ENCODE peak calls at places on chromosomes 13 and 19, in four cellular contexts. F is right lobe of liver, J is ovary, T is H9. Y is an unnamed sample. For H3K4me1, the result is how much of the 10 kb centered on the place peaks cover.

GRCh38 chr19:52602931-52603330 is 32.8 kb downstream of the ZNF701 start:
- DNase-seq in T (no peak), J (no peak), F (no peak), Y (no peak)

GRCh38 chr19:5967994-5968430 is 9.9 kb downstream of the RANBP3 start:
- DNase-seq in J (peak), F (no peak), T (peak), Y (no peak)

GRCh38 chr19:40257096-40257517 is 28.0 kb downstream of the AKT2 start:
- DNase-seq in J (no peak), T (no peak), F (peak), Y (peak)

GRCh38 chr13:112434937-112435523 is 58.9 kb downstream of the SPACA7 start:
- DNase-seq in T (no peak), J (no peak), F (no peak), Y (no peak)

GRCh38 chr19:16496613-16496983 is 404 bp downstream of the C19orf44 start:
- DNase-seq in J (peak), T (no peak), F (no peak), Y (no peak)

GRCh38 chr19:53088091-53088490 is 15.1 kb downstream of the ZNF160 start:
- DNase-seq in T (no peak), J (no peak), F (no peak), Y (no peak)

GRCh38 chr19:31956771-31957170 is 388.6 kb upstream of the ZNF507 start:
- DNase-seq in F (no peak), T (no peak), J (no peak), Y (no peak)

GRCh38 chr13:84843368-84843767 is 955.9 kb downstream of the SLITRK6 start:
- DNase-seq in T (no peak), F (no peak), J (no peak), Y (no peak)

GRCh38 chr13:88153353-88153752 is 482.2 kb downstream of the SLITRK5 start:
- DNase-seq in J (no peak), F (no peak), T (no peak), Y (no peak)

DNA sequence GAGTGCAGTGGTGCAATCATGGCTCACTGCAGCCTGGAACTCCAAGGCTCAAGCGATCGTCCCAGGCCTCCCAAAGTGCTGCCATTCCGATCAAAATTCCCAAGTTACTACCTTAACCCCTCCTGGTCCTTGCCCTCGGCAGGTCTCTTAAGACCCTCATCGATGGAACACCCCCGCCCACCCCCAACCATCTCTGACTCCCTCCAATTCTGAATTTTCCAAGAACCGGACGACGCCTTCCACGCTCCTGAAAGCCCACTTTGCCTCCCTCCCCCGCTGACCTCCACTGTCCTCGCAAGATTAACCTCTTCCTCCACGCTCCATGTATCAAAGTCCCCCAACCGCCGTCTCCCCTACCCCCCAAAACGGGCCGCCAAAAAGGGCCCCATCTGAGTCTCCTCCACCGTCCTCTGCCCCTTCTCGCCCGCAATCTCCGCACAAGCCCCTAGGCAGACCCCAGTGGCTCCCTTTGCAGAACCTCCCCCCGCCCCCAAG is 539 bp downstream of the DAPK3 start:
- DNase-seq in T (no peak), F (no peak), J (no peak), Y (no peak)
- H3K4me1 ChIP-seq in T (under half), F (under half), J (under half), Y (under half)

DNA sequence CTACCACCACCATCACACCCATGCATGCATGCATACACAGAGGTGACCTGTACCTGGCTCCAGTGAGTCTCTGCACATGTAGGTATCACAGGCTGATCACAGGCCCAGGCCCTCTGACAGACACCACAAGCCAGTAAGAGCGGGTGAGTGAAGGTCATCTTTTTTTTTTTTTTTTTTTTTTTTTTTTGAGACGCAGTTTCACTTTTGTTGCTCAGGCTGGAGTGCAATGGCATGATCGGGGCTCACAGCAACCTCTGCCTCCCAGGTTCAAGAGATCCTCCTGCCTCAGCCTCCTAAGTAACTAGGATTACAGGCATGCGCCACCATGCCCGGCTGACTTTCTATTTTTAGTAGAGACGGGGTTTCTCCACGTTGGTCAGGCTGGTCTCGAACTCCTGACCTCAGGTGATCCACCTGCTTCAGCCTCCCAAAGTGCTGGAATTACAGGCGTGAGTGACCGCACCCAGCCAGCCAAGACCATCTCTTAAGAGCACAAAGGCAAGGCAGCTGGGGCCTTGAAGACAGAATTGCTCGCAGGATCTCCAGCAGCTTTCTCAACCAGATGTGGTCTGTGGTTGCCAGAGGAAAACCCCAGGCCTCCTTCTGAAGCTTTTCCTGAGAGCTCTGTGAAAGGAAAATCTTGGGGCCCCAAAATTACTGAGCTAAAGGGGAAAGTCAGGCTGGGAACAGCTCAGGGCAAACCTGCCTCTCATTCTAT is 3.2 kb upstream of the NKG7 start:
- DNase-seq in J (no peak), F (peak), T (no peak), Y (no peak)
- H3K4me1 ChIP-seq in J (under half), F (under half), T (under half), Y (under half)

GRCh38 chr19:8453616-8454015 is 8.8 kb downstream of the HNRNPM start:
- DNase-seq in F (no peak), T (no peak), J (no peak), Y (no peak)

GRCh38 chr19:8451885-8452284 is 7.1 kb downstream of the HNRNPM start:
- DNase-seq in F (no peak), T (no peak), J (no peak), Y (no peak)

GRCh38 chr19:8454218-8454617 is 9.4 kb downstream of the HNRNPM start:
- DNase-seq in F (no peak), J (no peak), T (no peak), Y (no peak)

GRCh38 chr19:8451377-8451776 is 6.6 kb downstream of the HNRNPM start:
- DNase-seq in T (no peak), F (no peak), J (no peak), Y (no peak)

DNA sequence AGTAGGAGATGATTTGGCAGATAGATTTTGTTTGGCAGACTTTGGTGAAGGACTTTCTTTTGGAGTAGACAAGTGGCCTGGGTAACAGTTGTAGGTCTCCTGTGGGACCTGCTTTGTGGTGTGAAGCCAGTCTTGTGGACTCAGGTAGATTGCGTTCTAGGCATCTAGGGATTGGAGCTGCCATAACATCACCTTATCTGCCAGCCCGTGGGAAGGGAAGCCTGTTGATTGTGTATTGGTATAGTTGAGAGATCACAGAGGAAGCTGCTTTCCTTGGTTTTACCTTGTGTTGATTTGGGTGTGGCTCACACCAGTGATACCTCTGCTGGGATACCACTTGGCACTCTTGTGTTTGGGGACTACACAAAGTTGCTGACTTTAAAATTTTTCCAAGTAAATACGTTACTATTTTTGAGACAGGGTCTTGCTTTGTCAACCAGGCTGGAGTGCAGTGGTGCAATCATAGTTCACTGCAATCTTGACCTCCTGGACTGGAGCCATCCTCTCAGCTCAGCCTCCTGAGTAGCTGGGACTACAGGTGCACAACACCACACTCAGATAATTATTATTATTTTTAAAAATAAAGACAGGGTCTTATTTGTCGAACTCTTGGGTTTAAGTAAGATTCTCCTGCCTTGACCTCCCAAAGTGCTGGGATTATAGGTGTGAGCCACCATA is 7.8 kb downstream of the HNRNPM start:
- DNase-seq in F (no peak), T (no peak), J (no peak), Y (no peak)
- H3K4me1 ChIP-seq in F (under half), T (under half), J (under half), Y (under half)

GRCh38 chr13:50526771-50527567 is 316.5 kb downstream of the DLEU7 start:
- DNase-seq in J (no peak), F (no peak), T (no peak), Y (no peak)
- H3K4me1 ChIP-seq in J (under half), F (under half), T (under half), Y (under half)

GRCh38 chr19:33274663-33275558 is 27.4 kb downstream of the CEBPA start:
- DNase-seq in F (no peak), J (no peak), T (no peak), Y (no peak)
- H3K4me1 ChIP-seq in F (half or more), J (under half), T (under half), Y (under half)

GRCh38 chr19:41546386-41546789 is 29.6 kb upstream of the CEACAM21 start:
- DNase-seq in T (no peak), J (no peak), F (no peak), Y (no peak)

GRCh38 chr19:41545547-41545946 is 30.4 kb upstream of the CEACAM21 start:
- DNase-seq in F (no peak), T (no peak), J (no peak), Y (no peak)

GRCh38 chr19:41548047-41548446 is 27.9 kb upstream of the CEACAM21 start:
- DNase-seq in T (no peak), J (no peak), F (no peak), Y (no peak)

GRCh38 chr19:41548954-41549688 is 26.8 kb upstream of the CEACAM21 start:
- DNase-seq in J (no peak), F (no peak), T (no peak), Y (no peak)

GRCh38 chr19:41547569-41547968 is 28.4 kb upstream of the CEACAM21 start:
- DNase-seq in T (no peak), J (no peak), F (no peak), Y (no peak)
- H3K4me1 ChIP-seq in T (under half), J (under half), F (under half), Y (under half)

GRCh38 chr19:10662384-10663251 is 8.5 kb downstream of the ILF3 start:
- DNase-seq in F (no peak), T (no peak), J (no peak), Y (no peak)
- H3K4me1 ChIP-seq in F (under half), T (under half), J (under half), Y (under half)

DNA sequence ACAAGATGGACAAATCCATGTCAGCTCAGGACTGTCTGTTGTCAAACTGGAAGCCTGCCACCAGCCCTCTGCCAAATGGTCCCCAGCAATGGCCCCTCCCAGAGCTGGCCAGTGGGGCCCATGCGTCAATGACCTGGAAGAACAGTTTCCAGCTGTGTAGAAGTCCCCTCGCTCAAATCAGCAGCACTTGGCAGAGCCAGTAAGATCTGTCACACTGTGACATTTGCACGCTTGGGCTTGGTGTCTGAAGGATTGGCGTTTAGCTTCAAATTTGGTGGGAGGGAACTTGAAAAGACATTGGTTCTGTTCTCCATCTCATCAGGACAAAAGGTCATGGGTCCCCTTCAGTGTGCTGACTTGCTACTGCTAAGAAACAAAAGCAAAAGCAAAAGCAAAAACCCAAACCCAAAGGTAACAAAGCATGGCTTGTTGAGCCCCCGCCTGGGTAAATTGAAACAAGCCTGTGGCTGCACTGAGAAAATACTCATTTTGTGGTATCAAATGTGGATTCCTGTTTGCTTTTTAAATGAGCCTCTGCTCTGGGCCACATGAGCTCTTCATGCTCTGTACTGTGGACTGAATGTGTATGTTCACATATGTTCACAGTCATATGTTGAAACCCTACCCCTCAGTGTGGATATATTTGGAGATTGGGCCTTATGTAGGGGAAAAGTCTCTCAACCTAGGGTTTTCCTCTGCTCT is 253.6 kb upstream of the MAB21L1 start:
- DNase-seq in J (no peak), T (no peak), F (no peak), Y (no peak)
- H3K4me1 ChIP-seq in J (under half), T (under half), F (under half), Y (under half)

GRCh38 chr19:18841400-18841799 is 9.6 kb downstream of the UPF1 start:
- DNase-seq in F (no peak), T (no peak), J (no peak), Y (no peak)

GRCh38 chr19:18843960-18844359 is 12.2 kb downstream of the UPF1 start:
- DNase-seq in F (no peak), J (no peak), T (no peak), Y (no peak)

GRCh38 chr19:18840288-18841260 is 8.8 kb downstream of the UPF1 start:
- DNase-seq in T (no peak), J (no peak), F (no peak), Y (no peak)

GRCh38 chr19:18839465-18840287 is 7.9 kb downstream of the UPF1 start:
- DNase-seq in J (no peak), T (no peak), F (peak), Y (peak)

GRCh38 chr19:18842166-18842565 is 10.4 kb downstream of the UPF1 start:
- DNase-seq in F (no peak), T (no peak), J (no peak), Y (no peak)
- H3K4me1 ChIP-seq in F (under half), T (under half), J (under half), Y (under half)

Y was measured in pancreas.